ENCODE peak calls at places on chromosomes 6 and 20, in ten cellular contexts. C is sciatic nerve; S is neuronal stem cell; V is cardiac fibroblast; R is stimulated activated CD8-positive, alpha-beta memory T cell treated with anti-CD3 and anti-CD28 coated beads, Interleukin-7, amount 100 ng/mL, for 4 hours; O is RCC 7860; D is osteocyte; Y is mesothelial cell of epicardium; Q is MCF 10A; H is fibroblast of the conjunctiva. N is an unnamed sample.

GRCh38 chr20:20743511-20744169 is 31.2 kb upstream of the RALGAPA2 start:
- DNase-seq in R (no peak), O (no peak), C (peak), Y (no peak), H (peak), S (peak), V (peak), Q (no peak), D (no peak), N (peak)

GRCh38 chr6:121994936-121995335 is 404.5 kb upstream of the HSF2 start:
- DNase-seq in O (no peak), R (no peak), H (no peak), V (no peak), S (no peak), C (no peak), D (no peak), Y (no peak), Q (no peak), N (no peak)

GRCh38 chr6:16450285-16450684 is 211.9 kb downstream of the GMPR start:
- DNase-seq in O (peak), Q (no peak), H (peak), Y (no peak), S (no peak), R (no peak), V (peak), C (no peak), D (no peak), N (no peak)

GRCh38 chr20:658731-659291 is 5.8 kb upstream of the SRXN1 start:
- DNase-seq in Y (no peak), R (no peak), Q (no peak), V (no peak), H (no peak), S (no peak), O (no peak), C (no peak), D (no peak), N (no peak)

GRCh38 chr6:30714263-30714662 is 2.8 kb downstream of the MDC1 start:
- DNase-seq in H (no peak), O (no peak), Y (no peak), S (no peak), R (no peak), D (no peak), Q (no peak), C (no peak), V (no peak), N (no peak)

GRCh38 chr6:143271024-143271423 is 179.5 kb downstream of the ADAT2 start:
- DNase-seq in H (peak), R (no peak), Y (no peak), S (no peak), O (peak), V (peak), Q (peak), C (no peak), D (no peak), N (peak)

GRCh38 chr6:5995705-5996686 is 10.7 kb downstream of the NRN1 start:
- DNase-seq in C (peak), V (peak), Y (no peak), O (no peak), Q (no peak), S (no peak), R (no peak), H (peak), D (no peak), N (no peak)

GRCh38 chr6:140857734-140858380 is 1274.9 kb upstream of the GJE1 start:
- DNase-seq in O (peak), Q (peak), Y (no peak), C (no peak), R (no peak), D (no peak), S (no peak), V (peak), H (peak), N (peak)

GRCh38 chr20:64224344-64225165 is 31.0 kb upstream of the PCMTD2 start:
- DNase-seq in O (peak), S (no peak), C (no peak), R (no peak), V (peak), Y (no peak), Q (no peak), H (peak), D (no peak), N (peak)

GRCh38 chr6:89887452-89888137 is 6.7 kb upstream of the GJA10 start:
- DNase-seq in R (no peak), D (no peak), Q (no peak), Y (no peak), V (peak), O (no peak), C (no peak), S (no peak), H (no peak), N (no peak)

GRCh38 chr6:90135672-90136071 is 161.0 kb downstream of the BACH2 start:
- DNase-seq in S (no peak), R (no peak), D (no peak), O (peak), Q (peak), C (no peak), V (peak), Y (no peak), H (no peak), N (peak)

GRCh38 chr6:160077526-160077925 is 44.1 kb upstream of the SLC22A1 start:
- DNase-seq in H (no peak), V (no peak), Q (no peak), D (no peak), R (no peak), S (no peak), Y (no peak), C (no peak), O (no peak), N (no peak)

GRCh38 chr6:53327017-53327395 is 21.7 kb downstream of the ELOVL5 start:
- DNase-seq in C (no peak), O (no peak), D (no peak), Y (no peak), Q (no peak), H (peak), S (no peak), R (no peak), V (no peak), N (no peak)

GRCh38 chr20:57231951-57232428 is 34.5 kb downstream of the BMP7 start:
- DNase-seq in Q (no peak), D (no peak), R (no peak), Y (no peak), V (no peak), H (no peak), S (no peak), O (no peak), C (no peak), N (no peak)

GRCh38 chr6:12472601-12473038 is 182.5 kb downstream of the EDN1 start:
- DNase-seq in V (peak), C (no peak), H (peak), R (no peak), S (no peak), D (no peak), Q (peak), O (peak), Y (no peak), N (peak)

GRCh38 chr6:47701374-47701773 is 3.0 kb downstream of the ADGRF4 start:
- DNase-seq in S (no peak), C (no peak), H (no peak), Y (no peak), O (peak), Q (peak), V (no peak), D (no peak), R (no peak), N (peak)

GRCh38 chr20:8657664-8658063 is 411.2 kb upstream of the PLCB4 start:
- DNase-seq in D (no peak), Y (no peak), C (no peak), H (no peak), R (no peak), Q (no peak), S (no peak), V (no peak), O (no peak), N (no peak)

GRCh38 chr6:96899599-96899998 is 1.9 kb upstream of the NDUFAF4 start:
- DNase-seq in D (no peak), H (no peak), C (no peak), Q (no peak), R (no peak), S (no peak), Y (no peak), O (no peak), V (peak), N (no peak)

GRCh38 chr6:31901415-31901952 is 402 bp downstream of the ZBTB12 start:
- DNase-seq in H (no peak), S (peak), Y (peak), V (peak), Q (peak), D (no peak), O (no peak), R (peak), C (peak), N (no peak)

GRCh38 chr6:53342210-53342609 is 6.5 kb downstream of the ELOVL5 start:
- DNase-seq in R (no peak), D (no peak), V (no peak), H (no peak), S (no peak), Y (no peak), O (no peak), C (no peak), Q (no peak), N (no peak)

GRCh38 chr6:36660771-36661471 is 17.6 kb upstream of the CDKN1A start:
- DNase-seq in S (peak), C (peak), H (no peak), R (no peak), Q (no peak), O (no peak), Y (no peak), V (peak), D (no peak), N (no peak)

GRCh38 chr20:24475356-24475755 is 5.9 kb downstream of the SYNDIG1 start:
- DNase-seq in D (no peak), S (no peak), O (no peak), V (no peak), H (no peak), R (no peak), C (no peak), Q (no peak), Y (no peak), N (no peak)

GRCh38 chr20:1304711-1305515 is 24.0 kb downstream of the SDCBP2 start:
- DNase-seq in D (no peak), O (no peak), R (no peak), Q (no peak), C (no peak), S (no peak), H (no peak), Y (no peak), V (no peak), N (no peak)

GRCh38 chr6:30955367-30956042 is 14.7 kb downstream of the MUCL3 start:
- DNase-seq in S (peak), H (no peak), R (peak), C (peak), D (no peak), O (no peak), Q (no peak), V (peak), Y (peak), N (no peak)

GRCh38 chr20:36273414-36274247 is 32.5 kb upstream of the DLGAP4 start:
- DNase-seq in Q (peak), V (peak), D (peak), C (no peak), S (no peak), R (no peak), Y (peak), H (no peak), O (no peak), N (no peak)

GRCh38 chr6:158850807-158851115 is 31.6 kb upstream of the EZR start:
- DNase-seq in C (no peak), Q (peak), S (no peak), D (no peak), R (no peak), Y (no peak), H (no peak), O (no peak), V (peak), N (no peak)

GRCh38 chr6:55040102-55040848 is 134.0 kb upstream of the HCRTR2 start:
- DNase-seq in R (no peak), V (peak), S (no peak), Q (peak), O (peak), Y (no peak), H (no peak), D (no peak), C (no peak), N (peak)

GRCh38 chr6:44002591-44003344 is 124.5 kb downstream of the MRPL14 start:
- DNase-seq in R (peak), Y (peak), V (peak), O (peak), Q (no peak), H (no peak), S (no peak), D (no peak), C (no peak), N (no peak)

GRCh38 chr20:31751126-31751525 is 12.0 kb downstream of the TPX2 start:
- DNase-seq in H (peak), Y (no peak), R (no peak), Q (no peak), D (no peak), O (no peak), V (peak), C (no peak), S (no peak), N (no peak)

GRCh38 chr6:17179246-17180073 is 77.6 kb downstream of the STMND1 start:
- DNase-seq in Q (peak), R (no peak), H (peak), V (no peak), C (no peak), S (no peak), Y (no peak), O (no peak), D (no peak), N (peak)

GRCh38 chr20:62401331-62401779 is 5.7 kb downstream of the CABLES2 start:
- DNase-seq in O (no peak), C (no peak), D (no peak), Q (no peak), S (no peak), Y (no peak), H (no peak), V (no peak), R (no peak), N (no peak)

GRCh38 chr6:41878246-41878645 is 16.9 kb downstream of the USP49 start:
- DNase-seq in Q (peak), D (no peak), V (peak), R (no peak), Y (no peak), O (no peak), C (no peak), S (no peak), H (no peak), N (peak)

GRCh38 chr20:19750907-19751636 is 7.0 kb upstream of the RIN2 start:
- DNase-seq in Q (no peak), O (no peak), R (no peak), C (no peak), S (no peak), D (no peak), V (no peak), Y (no peak), H (no peak), N (no peak)

GRCh38 chr20:37384683-37385174 is 38.8 kb downstream of the SRC start:
- DNase-seq in Y (peak), R (peak), D (no peak), O (no peak), V (peak), S (peak), C (peak), Q (peak), H (no peak), N (no peak)